ENCODE peak calls at places on chromosome 19, in ten cellular contexts. One of them, this sample, is unnamed.

GRCh38 chr19:7833225-7834156 is 3.5 kb downstream of the EVI5L start:
- DNase-seq in effector memory CD4-positive, alpha-beta T cell: no peak
- DNase-seq in EL: peak; percentile 74
- DNase-seq in A172: peak; percentile 69
- DNase-seq in thoracic aorta: no peak
- DNase-seq in KG1: no peak
- DNase-seq in globus pallidus: peak; percentile 27
- DNase-seq in H9: no peak
- DNase-seq in lower leg skin: peak; percentile 94
- DNase-seq in endodermal cell: no peak
- DNase-seq in this sample: no peak

GRCh38 chr19:18091217-18091608 is 4.5 kb upstream of the IL12RB1 start:
- DNase-seq in A172: no peak
- DNase-seq in lower leg skin: peak; percentile 91
- DNase-seq in effector memory CD4-positive, alpha-beta T cell: peak; percentile 78
- DNase-seq in H9: no peak
- DNase-seq in EL: no peak
- DNase-seq in thoracic aorta: no peak
- DNase-seq in endodermal cell: no peak
- DNase-seq in KG1: peak; percentile 28
- DNase-seq in globus pallidus: no peak
- DNase-seq in this sample: no peak

GRCh38 chr19:20478936-20479335 is 86.6 kb downstream of the ZNF737 start:
- DNase-seq in thoracic aorta: no peak
- DNase-seq in endodermal cell: no peak
- DNase-seq in H9: no peak
- DNase-seq in A172: no peak
- DNase-seq in EL: no peak
- DNase-seq in effector memory CD4-positive, alpha-beta T cell: no peak
- DNase-seq in lower leg skin: no peak
- DNase-seq in KG1: no peak
- DNase-seq in globus pallidus: no peak
- DNase-seq in this sample: no peak

GRCh38 chr19:55494172-55494761 is 6.0 kb downstream of the SSC5D start:
- DNase-seq in lower leg skin: no peak
- DNase-seq in EL: peak; percentile 84
- DNase-seq in effector memory CD4-positive, alpha-beta T cell: no peak
- DNase-seq in endodermal cell: no peak
- DNase-seq in H9: no peak
- DNase-seq in thoracic aorta: no peak
- DNase-seq in A172: no peak
- DNase-seq in globus pallidus: no peak
- DNase-seq in KG1: no peak
- DNase-seq in this sample: no peak

GRCh38 chr19:35018379-35018778 is 11.9 kb upstream of the SCN1B start:
- DNase-seq in H9: no peak
- DNase-seq in A172: no peak
- DNase-seq in thoracic aorta: no peak
- DNase-seq in lower leg skin: no peak
- DNase-seq in KG1: no peak
- DNase-seq in EL: no peak
- DNase-seq in effector memory CD4-positive, alpha-beta T cell: no peak
- DNase-seq in globus pallidus: no peak
- DNase-seq in endodermal cell: no peak
- DNase-seq in this sample: no peak

GRCh38 chr19:1503089-1503924 is 9.5 kb downstream of the ADAMTSL5 start:
- DNase-seq in effector memory CD4-positive, alpha-beta T cell: peak; percentile 24
- DNase-seq in lower leg skin: no peak
- DNase-seq in EL: peak; percentile 63
- DNase-seq in A172: no peak
- DNase-seq in globus pallidus: peak; percentile 30
- DNase-seq in endodermal cell: peak; percentile 91
- DNase-seq in thoracic aorta: no peak
- DNase-seq in H9: peak; percentile 79
- DNase-seq in KG1: peak; percentile 48
- DNase-seq in this sample: no peak

GRCh38 chr19:4754248-4754647 is 30.6 kb upstream of the DPP9 start:
- DNase-seq in lower leg skin: no peak
- DNase-seq in KG1: no peak
- DNase-seq in effector memory CD4-positive, alpha-beta T cell: no peak
- DNase-seq in H9: no peak
- DNase-seq in thoracic aorta: no peak
- DNase-seq in A172: no peak
- DNase-seq in globus pallidus: no peak
- DNase-seq in endodermal cell: no peak
- DNase-seq in EL: no peak
- DNase-seq in this sample: no peak

GRCh38 chr19:5356428-5356827 is 15.8 kb upstream of the PTPRS start:
- DNase-seq in globus pallidus: no peak
- DNase-seq in lower leg skin: no peak
- DNase-seq in H9: no peak
- DNase-seq in effector memory CD4-positive, alpha-beta T cell: no peak
- DNase-seq in thoracic aorta: no peak
- DNase-seq in endodermal cell: no peak
- DNase-seq in EL: no peak
- DNase-seq in A172: no peak
- DNase-seq in KG1: no peak
- DNase-seq in this sample: no peak

GRCh38 chr19:38245826-38246498 is 10.2 kb downstream of the PPP1R14A start:
- DNase-seq in A172: no peak
- DNase-seq in effector memory CD4-positive, alpha-beta T cell: no peak
- DNase-seq in H9: no peak
- DNase-seq in endodermal cell: no peak
- DNase-seq in globus pallidus: no peak
- DNase-seq in EL: peak; percentile 28
- DNase-seq in lower leg skin: no peak
- DNase-seq in KG1: no peak
- DNase-seq in thoracic aorta: peak; percentile 62
- DNase-seq in this sample: no peak

GRCh38 chr19:11054200-11054599 is 35.1 kb upstream of the LDLR start:
- DNase-seq in endodermal cell: no peak
- DNase-seq in effector memory CD4-positive, alpha-beta T cell: no peak
- DNase-seq in KG1: no peak
- DNase-seq in EL: no peak
- DNase-seq in globus pallidus: no peak
- DNase-seq in lower leg skin: no peak
- DNase-seq in H9: no peak
- DNase-seq in A172: no peak
- DNase-seq in thoracic aorta: no peak
- DNase-seq in this sample: no peak

GRCh38 chr19:1046836-1047695 is 7.2 kb downstream of the ABCA7 start:
- DNase-seq in KG1: no peak
- DNase-seq in globus pallidus: no peak
- DNase-seq in effector memory CD4-positive, alpha-beta T cell: no peak
- DNase-seq in H9: peak; percentile 36
- DNase-seq in lower leg skin: no peak
- DNase-seq in A172: no peak
- DNase-seq in endodermal cell: no peak
- DNase-seq in thoracic aorta: no peak
- DNase-seq in EL: no peak
- DNase-seq in this sample: no peak

GRCh38 chr19:33519416-33519815 is 2.2 kb downstream of the PEPD start:
- DNase-seq in KG1: no peak
- DNase-seq in lower leg skin: no peak
- DNase-seq in endodermal cell: no peak
- DNase-seq in EL: no peak
- DNase-seq in thoracic aorta: no peak
- DNase-seq in globus pallidus: no peak
- DNase-seq in effector memory CD4-positive, alpha-beta T cell: no peak
- DNase-seq in H9: no peak
- DNase-seq in A172: no peak
- DNase-seq in this sample: no peak

GRCh38 chr19:1905071-1905862 is at the start of the genes ADAT3 and SCAMP4:
- DNase-seq in KG1: peak; percentile 94
- DNase-seq in effector memory CD4-positive, alpha-beta T cell: peak; percentile 95
- DNase-seq in globus pallidus: peak; percentile 97
- DNase-seq in endodermal cell: peak; percentile 99
- DNase-seq in H9: peak; percentile 100
- DNase-seq in lower leg skin: peak; percentile 100
- DNase-seq in A172: peak; percentile 98
- DNase-seq in EL: peak; percentile 99
- DNase-seq in thoracic aorta: peak; percentile 95
- DNase-seq in this sample: peak; percentile 92

GRCh38 chr19:42965204-42965603 is 28.2 kb upstream of the PSG7 start:
- DNase-seq in effector memory CD4-positive, alpha-beta T cell: no peak
- DNase-seq in endodermal cell: no peak
- DNase-seq in H9: no peak
- DNase-seq in A172: peak; percentile 69
- DNase-seq in lower leg skin: no peak
- DNase-seq in thoracic aorta: no peak
- DNase-seq in globus pallidus: no peak
- DNase-seq in KG1: no peak
- DNase-seq in EL: peak; percentile 94
- DNase-seq in this sample: peak; percentile 47

GRCh38 chr19:47209323-47210179 is 21.4 kb downstream of the BBC3 start:
- DNase-seq in effector memory CD4-positive, alpha-beta T cell: no peak
- DNase-seq in KG1: no peak
- DNase-seq in H9: peak; percentile 43
- DNase-seq in A172: no peak
- DNase-seq in thoracic aorta: no peak
- DNase-seq in lower leg skin: no peak
- DNase-seq in EL: no peak
- DNase-seq in endodermal cell: no peak
- DNase-seq in globus pallidus: no peak
- DNase-seq in this sample: no peak

GRCh38 chr19:11377237-11377636 is 2.8 kb downstream of the SWSAP1 start:
- DNase-seq in KG1: no peak
- DNase-seq in endodermal cell: no peak
- DNase-seq in lower leg skin: no peak
- DNase-seq in thoracic aorta: no peak
- DNase-seq in effector memory CD4-positive, alpha-beta T cell: no peak
- DNase-seq in globus pallidus: no peak
- DNase-seq in EL: peak; percentile 89
- DNase-seq in H9: no peak
- DNase-seq in A172: peak; percentile 91
- DNase-seq in this sample: peak; percentile 74

GRCh38 chr19:38303517-38304351 is at the start of gene C19orf33:
- DNase-seq in KG1: no peak
- DNase-seq in globus pallidus: no peak
- DNase-seq in A172: peak; percentile 97
- DNase-seq in H9: peak; percentile 85
- DNase-seq in lower leg skin: peak; percentile 92
- DNase-seq in endodermal cell: peak; percentile 90
- DNase-seq in thoracic aorta: no peak
- DNase-seq in effector memory CD4-positive, alpha-beta T cell: no peak
- DNase-seq in EL: no peak
- DNase-seq in this sample: no peak

GRCh38 chr19:45464861-45465427 is 2.9 kb upstream of the FOSB start:
- DNase-seq in EL: no peak
- DNase-seq in thoracic aorta: no peak
- DNase-seq in H9: no peak
- DNase-seq in A172: no peak
- DNase-seq in KG1: no peak
- DNase-seq in effector memory CD4-positive, alpha-beta T cell: no peak
- DNase-seq in globus pallidus: no peak
- DNase-seq in lower leg skin: no peak
- DNase-seq in endodermal cell: peak; percentile 80
- DNase-seq in this sample: no peak

GRCh38 chr19:37981785-37982475 is 74.9 kb downstream of the SIPA1L3 start:
- DNase-seq in effector memory CD4-positive, alpha-beta T cell: no peak
- DNase-seq in thoracic aorta: no peak
- DNase-seq in globus pallidus: no peak
- DNase-seq in H9: no peak
- DNase-seq in endodermal cell: no peak
- DNase-seq in KG1: no peak
- DNase-seq in lower leg skin: peak; percentile 72
- DNase-seq in A172: no peak
- DNase-seq in EL: no peak
- DNase-seq in this sample: no peak

GRCh38 chr19:12985049-12985776 is 10.1 kb upstream of the NFIX start:
- DNase-seq in lower leg skin: peak; percentile 95
- DNase-seq in H9: peak; percentile 33
- DNase-seq in EL: peak; percentile 20
- DNase-seq in effector memory CD4-positive, alpha-beta T cell: no peak
- DNase-seq in globus pallidus: peak; percentile 95
- DNase-seq in KG1: no peak
- DNase-seq in thoracic aorta: no peak
- DNase-seq in A172: peak; percentile 90
- DNase-seq in endodermal cell: no peak
- DNase-seq in this sample: no peak

GRCh38 chr19:3054972-3055740 is 7.1 kb downstream of the TLE5 start:
- DNase-seq in A172: peak; percentile 91
- DNase-seq in globus pallidus: no peak
- DNase-seq in lower leg skin: no peak
- DNase-seq in endodermal cell: no peak
- DNase-seq in KG1: no peak
- DNase-seq in EL: peak; percentile 36
- DNase-seq in H9: no peak
- DNase-seq in effector memory CD4-positive, alpha-beta T cell: no peak
- DNase-seq in thoracic aorta: no peak
- DNase-seq in this sample: no peak

GRCh38 chr19:43936219-43936618 is 1.1 kb upstream of the ZNF45 start:
- DNase-seq in H9: no peak
- DNase-seq in endodermal cell: no peak
- DNase-seq in effector memory CD4-positive, alpha-beta T cell: no peak
- DNase-seq in KG1: no peak
- DNase-seq in A172: no peak
- DNase-seq in lower leg skin: no peak
- DNase-seq in thoracic aorta: no peak
- DNase-seq in globus pallidus: no peak
- DNase-seq in EL: no peak
- DNase-seq in this sample: no peak

GRCh38 chr19:30071871-30072270 is 129.8 kb downstream of the URI1 start:
- DNase-seq in lower leg skin: peak; percentile 60
- DNase-seq in endodermal cell: peak; percentile 29
- DNase-seq in globus pallidus: no peak
- DNase-seq in A172: no peak
- DNase-seq in H9: no peak
- DNase-seq in KG1: no peak
- DNase-seq in EL: no peak
- DNase-seq in effector memory CD4-positive, alpha-beta T cell: no peak
- DNase-seq in thoracic aorta: no peak
- DNase-seq in this sample: no peak

GRCh38 chr19:22606954-22607652 is 27.0 kb upstream of the ZNF492 start:
- DNase-seq in thoracic aorta: no peak
- DNase-seq in effector memory CD4-positive, alpha-beta T cell: no peak
- DNase-seq in endodermal cell: no peak
- DNase-seq in EL: no peak
- DNase-seq in lower leg skin: peak; percentile 71
- DNase-seq in KG1: no peak
- DNase-seq in globus pallidus: no peak
- DNase-seq in A172: no peak
- DNase-seq in H9: no peak
- DNase-seq in this sample: no peak

GRCh38 chr19:508204-509150 is 1.2 kb downstream of the TPGS1 start:
- DNase-seq in KG1: no peak
- DNase-seq in lower leg skin: no peak
- DNase-seq in globus pallidus: no peak
- DNase-seq in thoracic aorta: no peak
- DNase-seq in effector memory CD4-positive, alpha-beta T cell: no peak
- DNase-seq in endodermal cell: peak; percentile 36
- DNase-seq in H9: no peak
- DNase-seq in EL: no peak
- DNase-seq in A172: no peak
- DNase-seq in this sample: no peak

GRCh38 chr19:50777830-50778303 is 7.6 kb downstream of the GPR32 start:
- DNase-seq in A172: no peak
- DNase-seq in effector memory CD4-positive, alpha-beta T cell: no peak
- DNase-seq in KG1: no peak
- DNase-seq in H9: peak; percentile 79
- DNase-seq in globus pallidus: no peak
- DNase-seq in endodermal cell: peak; percentile 89
- DNase-seq in lower leg skin: no peak
- DNase-seq in EL: no peak
- DNase-seq in thoracic aorta: no peak
- DNase-seq in this sample: no peak

GRCh38 chr19:1883784-1884183 is 1.5 kb downstream of the ABHD17A start:
- DNase-seq in A172: no peak
- DNase-seq in KG1: no peak
- DNase-seq in EL: no peak
- DNase-seq in H9: no peak
- DNase-seq in effector memory CD4-positive, alpha-beta T cell: no peak
- DNase-seq in globus pallidus: no peak
- DNase-seq in lower leg skin: no peak
- DNase-seq in endodermal cell: no peak
- DNase-seq in thoracic aorta: no peak
- DNase-seq in this sample: no peak

GRCh38 chr19:3142292-3142670 is 6.4 kb downstream of the GNA15 start:
- DNase-seq in A172: peak; percentile 93
- DNase-seq in endodermal cell: no peak
- DNase-seq in effector memory CD4-positive, alpha-beta T cell: no peak
- DNase-seq in globus pallidus: no peak
- DNase-seq in lower leg skin: no peak
- DNase-seq in KG1: peak; percentile 69
- DNase-seq in EL: peak; percentile 92
- DNase-seq in H9: no peak
- DNase-seq in thoracic aorta: no peak
- DNase-seq in this sample: peak; percentile 26